ENCODE peak calls at places on chromosome 14, in six cellular contexts. A, M, V, B, U and G are unnamed samples.

GRCh38 chr14:22915886-22916521 is 2.9 kb downstream of the RBM23 start:
- DNase-seq in A (peak), M (no peak), V (no peak), B (no peak), U (no peak), G (no peak)

GRCh38 chr14:78157855-78158436 is 12.2 kb upstream of the NRXN3 start:
- DNase-seq in A (peak), M (peak), V (no peak), B (no peak), U (no peak), G (no peak)

GRCh38 chr14:68349900-68350323 is 443.0 kb downstream of the ZFP36L1 start:
- DNase-seq in A (peak), M (no peak), V (no peak), B (no peak), U (no peak), G (no peak)

GRCh38 chr14:104302794-104303405 is 164.5 kb downstream of the KIF26A start:
- DNase-seq in A (no peak), M (no peak), V (no peak), B (no peak), U (no peak), G (no peak)

GRCh38 chr14:76117789-76118188 is 33.9 kb upstream of the GPATCH2L start:
- DNase-seq in A (no peak), M (no peak), V (no peak), B (no peak), U (no peak), G (no peak)

GRCh38 chr14:22418631-22419030 is 170.4 kb downstream of the DAD1 start:
- DNase-seq in A (no peak), M (no peak), V (peak), B (peak), U (no peak), G (peak)

GRCh38 chr14:48693793-48694192 is 892.4 kb downstream of the RPS29 start:
- DNase-seq in A (no peak), M (no peak), V (no peak), B (no peak), U (no peak), G (no peak)

GRCh38 chr14:64704145-64704742 is at the start of gene PLEKHG3:
- DNase-seq in A (peak), M (peak), V (no peak), B (no peak), U (no peak), G (no peak)

GRCh38 chr14:56152221-56152620 is 34.0 kb downstream of the PELI2 start:
- DNase-seq in A (no peak), M (no peak), V (no peak), B (no peak), U (no peak), G (no peak)

GRCh38 chr14:75223664-75224154 is 47.3 kb upstream of the TMED10 start:
- DNase-seq in A (no peak), M (peak), V (no peak), B (peak), U (no peak), G (no peak)

GRCh38 chr14:59969319-59969718 is 49.4 kb downstream of the LRRC9 start:
- DNase-seq in A (peak), M (no peak), V (no peak), B (no peak), U (no peak), G (no peak)

GRCh38 chr14:29906256-29906885 is 21.3 kb downstream of the PRKD1 start:
- DNase-seq in A (peak), M (no peak), V (no peak), B (no peak), U (no peak), G (no peak)

GRCh38 chr14:73792476-73792875 is 59.2 kb upstream of the PTGR2 start:
- DNase-seq in A (no peak), M (no peak), V (no peak), B (no peak), U (no peak), G (no peak)

GRCh38 chr14:59919582-59920377 is at the start of gene LRRC9:
- DNase-seq in A (peak), M (no peak), V (no peak), B (no peak), U (peak), G (peak)

GRCh38 chr14:26377150-26377549 is 220.7 kb downstream of the NOVA1 start:
- DNase-seq in A (no peak), M (no peak), V (no peak), B (no peak), U (no peak), G (no peak)

GRCh38 chr14:73476451-73476905 is 14.3 kb upstream of the RIOX1 start:
- DNase-seq in A (no peak), M (no peak), V (no peak), B (no peak), U (no peak), G (no peak)

GRCh38 chr14:37970696-37971095 is 237.0 kb upstream of the SSTR1 start:
- DNase-seq in A (no peak), M (no peak), V (no peak), B (no peak), U (no peak), G (no peak)

GRCh38 chr14:57987051-57987450 is 121.2 kb upstream of the SLC35F4 start:
- DNase-seq in A (no peak), M (no peak), V (no peak), B (no peak), U (no peak), G (no peak)

GRCh38 chr14:68979722-68980552 is 835 bp upstream of the ACTN1 start:
- DNase-seq in A (no peak), M (peak), V (no peak), B (no peak), U (no peak), G (no peak)

GRCh38 chr14:39267592-39268112 is 33.9 kb downstream of the MIA2 start:
- DNase-seq in A (peak), M (no peak), V (no peak), B (no peak), U (no peak), G (no peak)

GRCh38 chr14:32985881-32986280 is 47.2 kb downstream of the NPAS3 start:
- DNase-seq in A (no peak), M (no peak), V (no peak), B (no peak), U (no peak), G (no peak)

GRCh38 chr14:34436118-34436905 is 25.7 kb downstream of the SPTSSA start:
- DNase-seq in A (peak), M (no peak), V (no peak), B (no peak), U (no peak), G (no peak)

GRCh38 chr14:103859416-103860202 is 12.2 kb upstream of the PPP1R13B start:
- DNase-seq in A (no peak), M (no peak), V (no peak), B (no peak), U (no peak), G (no peak)

GRCh38 chr14:98931911-98932310 is 340.1 kb downstream of the BCL11B start:
- DNase-seq in A (no peak), M (no peak), V (no peak), B (no peak), U (no peak), G (no peak)

GRCh38 chr14:31660191-31660590 is 99.0 kb downstream of the NUBPL start:
- DNase-seq in A (no peak), M (no peak), V (peak), B (peak), U (no peak), G (no peak)

GRCh38 chr14:91555531-91555930 is 45.4 kb upstream of the PPP4R3A start:
- DNase-seq in A (no peak), M (no peak), V (no peak), B (no peak), U (no peak), G (no peak)

GRCh38 chr14:64644629-64645028 is 59.6 kb upstream of the PLEKHG3 start:
- DNase-seq in A (no peak), M (no peak), V (no peak), B (no peak), U (no peak), G (no peak)

GRCh38 chr14:60722836-60723217 is 1.3 kb downstream of the SIX4 start:
- DNase-seq in A (no peak), M (peak), V (peak), B (no peak), U (no peak), G (peak)

GRCh38 chr14:76491172-76491930 is 115.4 kb downstream of the ESRRB start:
- DNase-seq in A (no peak), M (no peak), V (no peak), B (no peak), U (no peak), G (no peak)

GRCh38 chr14:26286806-26287205 is 311.0 kb downstream of the NOVA1 start:
- DNase-seq in A (no peak), M (no peak), V (no peak), B (no peak), U (no peak), G (no peak)

GRCh38 chr14:65330416-65330815 is 82.1 kb upstream of the FUT8 start:
- DNase-seq in A (no peak), M (no peak), V (no peak), B (no peak), U (no peak), G (no peak)

GRCh38 chr14:54329082-54329695 is 67.6 kb upstream of the CDKN3 start:
- DNase-seq in A (peak), M (peak), V (peak), B (no peak), U (peak), G (no peak)

GRCh38 chr14:90651405-90651804 is 164.8 kb downstream of the TTC7B start:
- DNase-seq in A (no peak), M (no peak), V (no peak), B (no peak), U (no peak), G (no peak)

GRCh38 chr14:49880267-49881064 is 12.4 kb upstream of the ARF6 start:
- DNase-seq in A (no peak), M (peak), V (no peak), B (no peak), U (no peak), G (no peak)

GRCh38 chr14:49882826-49883694 is 9.8 kb upstream of the ARF6 start:
- DNase-seq in A (no peak), M (peak), V (no peak), B (no peak), U (no peak), G (no peak)

GRCh38 chr14:49876563-49877127 is 16.2 kb upstream of the ARF6 start:
- DNase-seq in A (no peak), M (no peak), V (no peak), B (no peak), U (no peak), G (no peak)

GRCh38 chr14:49881296-49882006 is 11.4 kb upstream of the ARF6 start:
- DNase-seq in A (no peak), M (no peak), V (no peak), B (no peak), U (no peak), G (no peak)

GRCh38 chr14:49879683-49880204 is 13.1 kb upstream of the ARF6 start:
- DNase-seq in A (peak), M (peak), V (no peak), B (no peak), U (peak), G (no peak)
- TF ChIP-seq TAF1 in A (no peak), M (no peak), V (no peak), B (no peak), U (no peak), G (no peak)

GRCh38 chr14:94622653-94623421 is 10.6 kb downstream of the SERPINA3 start:
- DNase-seq in A (no peak), M (no peak), V (no peak), B (no peak), U (no peak), G (no peak)
- TF ChIP-seq POLR2A in A (no peak), M (no peak), V (no peak), B (no peak), U (no peak), G (no peak)

GRCh38 chr14:24441485-24441884 is 1.1 kb downstream of the SDR39U1 start:
- DNase-seq in A (no peak), M (no peak), V (no peak), B (no peak), U (no peak), G (no peak)

GRCh38 chr14:24441904-24442239 is 704 bp downstream of the SDR39U1 start:
- DNase-seq in A (no peak), M (no peak), V (no peak), B (no peak), U (no peak), G (no peak)

GRCh38 chr14:24439257-24439656 is 3.3 kb downstream of the SDR39U1 start:
- DNase-seq in A (no peak), M (no peak), V (no peak), B (no peak), U (no peak), G (no peak)

GRCh38 chr14:24439830-24440605 is 2.6 kb downstream of the SDR39U1 start:
- DNase-seq in A (no peak), M (no peak), V (no peak), B (no peak), U (no peak), G (no peak)

DNA sequence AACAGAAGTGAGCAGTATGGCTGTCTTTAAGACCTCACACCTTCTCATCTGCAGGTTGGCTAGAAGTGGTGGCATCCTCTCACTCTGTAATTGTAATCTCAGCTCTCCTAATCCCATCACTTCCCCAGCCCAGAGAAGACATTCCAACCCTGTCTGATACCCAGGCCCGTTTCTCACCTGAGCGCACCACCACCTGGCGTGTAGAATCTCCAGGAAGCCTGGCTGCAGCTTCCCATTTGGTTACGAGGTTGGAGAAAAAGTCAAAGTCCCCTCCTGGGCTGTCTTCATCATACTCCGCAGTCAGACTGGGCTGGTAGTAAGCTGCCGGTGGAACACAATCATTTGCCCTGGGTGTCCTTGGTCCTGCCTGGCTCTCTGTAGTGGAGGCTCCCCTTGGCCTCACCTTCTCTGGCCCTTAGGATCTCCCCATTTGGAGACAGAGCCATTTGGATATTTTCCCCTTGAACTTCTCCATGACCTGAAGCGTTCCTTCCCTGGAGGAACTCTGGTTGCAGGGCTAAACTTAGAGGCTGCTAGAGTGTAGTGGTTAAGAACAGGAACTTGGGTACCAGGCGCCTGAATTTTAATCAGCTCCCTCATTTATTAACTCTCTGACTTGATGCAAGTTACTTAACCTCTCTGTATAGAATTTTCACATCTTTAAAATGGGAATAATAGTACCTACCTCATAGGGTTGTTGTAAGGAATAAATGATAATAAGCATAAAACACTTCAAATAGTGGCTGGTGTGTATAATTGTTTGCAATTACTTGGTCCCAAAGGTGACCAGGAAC is 1.8 kb downstream of the SDR39U1 start:
- DNase-seq in A (no peak), M (no peak), V (no peak), B (no peak), U (no peak), G (no peak)
- TF ChIP-seq POLR2AphosphoS5 in A (peak), M (no peak), V (peak), B (no peak), U (no peak), G (no peak)

DNA sequence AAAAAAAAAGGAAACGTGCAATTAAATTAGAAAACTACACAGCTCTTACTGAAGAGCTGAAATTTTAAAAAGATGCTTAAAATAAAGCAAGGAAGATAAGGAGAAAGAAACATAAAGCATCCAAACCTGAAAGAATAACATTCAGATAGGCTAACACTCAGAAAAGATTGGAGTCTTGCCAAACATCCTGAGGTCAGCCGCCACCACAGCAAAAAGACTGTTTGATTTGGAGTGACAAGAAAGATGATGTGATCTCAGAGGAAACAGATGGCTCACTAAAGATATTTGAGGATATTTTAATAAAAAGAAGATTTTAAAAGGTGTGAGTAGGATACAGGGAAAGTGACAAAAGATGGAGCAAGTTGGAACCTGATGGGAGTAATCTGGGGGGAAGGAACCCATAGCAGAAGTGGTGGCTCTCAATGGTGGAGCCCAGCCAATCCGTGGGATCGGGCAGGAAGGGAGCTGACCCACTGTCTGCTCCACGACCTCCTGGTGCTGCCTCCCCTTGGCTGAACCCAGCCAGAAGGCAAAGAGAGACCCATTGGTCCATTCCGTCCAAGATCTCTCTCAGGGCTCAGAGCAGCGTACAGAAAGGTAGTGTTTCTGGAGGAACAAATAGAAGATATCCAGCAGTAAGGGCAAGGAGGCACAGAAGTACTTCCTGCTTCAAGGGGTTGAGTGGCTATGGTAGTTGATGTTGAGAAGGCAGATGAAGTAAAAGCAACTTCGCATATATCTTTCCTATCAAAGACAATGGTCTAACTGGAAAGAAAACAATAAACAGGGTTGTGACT is 469.6 kb downstream of the RGS6 start:
- DNase-seq in A (no peak), M (no peak), V (no peak), B (no peak), U (no peak), G (no peak)
- TF ChIP-seq TAF1 in A (no peak), M (no peak), V (no peak), B (no peak), U (no peak), G (no peak)

DNA sequence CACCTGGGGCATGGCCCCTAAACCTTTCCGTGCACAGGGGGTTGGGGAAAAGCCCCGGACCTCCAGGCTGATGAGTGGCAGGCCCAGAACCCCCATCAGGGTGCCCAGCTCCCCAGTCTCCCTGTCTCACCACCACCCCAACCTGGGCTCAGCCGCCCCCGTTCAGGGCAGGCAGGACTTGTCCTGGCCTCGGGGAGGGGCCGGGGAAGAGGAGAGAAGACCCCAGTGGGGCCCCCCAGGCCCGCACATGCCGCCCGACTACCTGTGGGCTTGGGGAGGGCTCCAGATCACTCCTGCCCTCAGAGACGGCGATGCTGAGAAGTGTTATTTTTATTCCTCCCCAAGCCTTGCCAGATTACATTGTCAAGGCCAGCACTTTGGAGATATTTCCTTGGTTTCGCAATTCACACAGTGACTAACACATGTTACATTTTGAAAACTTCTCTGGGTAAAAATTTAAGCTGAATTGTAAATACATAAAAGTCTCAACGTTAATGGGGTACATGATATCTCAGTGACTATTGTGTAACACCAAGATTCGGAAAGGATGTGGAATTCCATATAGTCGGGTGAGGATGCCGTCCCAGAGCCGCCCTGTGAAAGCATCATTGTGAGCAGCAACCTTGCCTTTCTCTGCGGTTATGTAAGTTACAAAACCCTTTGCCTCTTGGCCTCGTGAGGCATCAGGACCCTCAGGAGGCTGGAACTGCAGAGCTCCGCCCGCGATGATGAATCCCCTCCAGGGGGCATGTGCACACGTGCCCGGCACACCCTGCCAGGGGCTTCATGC is 85.6 kb upstream of the DIO3 start:
- DNase-seq in A (peak), M (no peak), V (no peak), B (no peak), U (no peak), G (no peak)
- TF ChIP-seq POLR2A in A (no peak), M (no peak), V (no peak), B (no peak), U (no peak), G (no peak)

DNA sequence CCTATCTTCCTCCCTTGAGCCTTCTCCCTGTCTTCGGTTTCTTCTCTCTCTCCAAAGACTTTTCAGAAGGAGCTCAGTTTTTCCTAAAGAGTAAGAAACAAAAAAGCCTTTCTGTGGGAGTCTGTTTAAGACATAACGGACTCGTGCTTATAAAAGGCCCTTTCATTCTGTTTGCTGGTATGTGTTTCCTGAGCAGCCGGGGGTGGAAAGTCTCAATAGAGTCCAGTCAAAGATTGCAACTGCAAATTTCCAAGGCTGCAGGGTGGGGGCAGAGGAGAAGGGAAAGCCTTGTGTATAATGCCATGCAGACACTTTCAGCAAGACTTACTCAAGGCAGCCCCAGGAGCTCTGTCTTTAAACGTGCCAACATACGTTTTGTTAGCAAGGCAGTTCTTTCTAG is 62.2 kb downstream of the GNG2 start:
- DNase-seq in A (no peak), M (no peak), V (no peak), B (no peak), U (no peak), G (no peak)
- TF ChIP-seq POLR2AphosphoS5 in A (no peak), M (no peak), V (no peak), B (no peak), U (no peak), G (no peak)